ENCODE peak calls at places on chromosome 9, in nine cellular contexts. B is nephron progenitor cell, M is neural crest cell, D is HEK293T, C is retinal pigment epithelial cell, N is astrocyte, I is stomach, L is KBM-7, H is SK-MEL-5. Z is an unnamed sample.

GRCh38 chr9:126664893-126665695 is 51.4 kb downstream of the LMX1B start:
- DNase-seq in M (peak; percentile 44), D (no peak), B (peak; percentile 80), N (no peak), L (no peak), I (no peak), C (no peak), H (no peak), Z (no peak)

GRCh38 chr9:105828596-105829213 is 134.4 kb downstream of the TMEM38B start:
- DNase-seq in L (no peak), B (no peak), C (no peak), I (no peak), D (no peak), N (no peak), H (no peak), M (no peak), Z (no peak)

GRCh38 chr9:123250504-123250903 is 17.9 kb downstream of the STRBP start:
- DNase-seq in N (no peak), I (no peak), B (no peak), C (no peak), D (no peak), M (no peak), H (no peak), L (no peak), Z (no peak)

GRCh38 chr9:121772600-121773285 is 121.3 kb downstream of the DAB2IP start:
- DNase-seq in M (no peak), N (no peak), H (no peak), C (no peak), B (no peak), L (no peak), D (no peak), I (peak; percentile 88), Z (no peak)

GRCh38 chr9:31839273-31839672 is 545.2 kb upstream of the ACO1 start:
- DNase-seq in N (no peak), D (no peak), I (no peak), C (peak; percentile 46), B (no peak), H (peak; percentile 64), M (no peak), L (no peak), Z (no peak)

GRCh38 chr9:113886933-113887332 is 10.8 kb downstream of the ZNF618 start:
- DNase-seq in B (no peak), C (no peak), I (no peak), N (no peak), M (no peak), D (no peak), L (no peak), H (peak; percentile 12), Z (no peak)

GRCh38 chr9:94554439-94555331 is at the start of gene PCAT7:
- DNase-seq in M (peak; percentile 64), I (peak; percentile 90), B (peak; percentile 75), C (no peak), D (peak; percentile 55), H (peak; percentile 86), L (peak; percentile 87), N (peak; percentile 23), Z (no peak)

GRCh38 chr9:116594552-116594951 is 92.6 kb upstream of the TRIM32 start:
- DNase-seq in B (no peak), N (peak; percentile 77), I (no peak), L (no peak), D (no peak), M (no peak), C (no peak), H (no peak), Z (no peak)

GRCh38 chr9:107737987-107738743 is 248.6 kb upstream of the KLF4 start:
- DNase-seq in H (no peak), I (no peak), M (no peak), B (no peak), D (no peak), L (no peak), C (no peak), N (peak; percentile 95), Z (no peak)

GRCh38 chr9:78676009-78676408 is 379.1 kb downstream of the PSAT1 start:
- DNase-seq in B (no peak), D (no peak), C (no peak), L (no peak), M (no peak), N (peak; percentile 67), H (no peak), I (no peak), Z (no peak)